ENCODE peak calls at places on chromosomes 6 and 20, in ten cellular contexts. D is uterus; C is CD8-positive, alpha-beta T cell; A is neural progenitor cell; U is GM23248; B is PC-9; V is Panc1; G is body of pancreas; E is upper lobe of right lung; M is cardiac muscle cell. K is an unnamed sample.

GRCh38 chr20:33281550-33282146 is 1.4 kb upstream of the BPIFB1 start:
- DNase-seq in D (no peak), C (no peak), A (no peak), U (no peak), B (no peak), V (no peak), G (no peak), E (no peak), M (no peak), K (no peak)

GRCh38 chr6:74073429-74073828 is 377.4 kb downstream of the CD109 start:
- DNase-seq in D (no peak), C (no peak), A (no peak), U (peak), B (no peak), V (no peak), G (no peak), E (no peak), M (no peak), K (no peak)

GRCh38 chr6:32790306-32790705 is 26.5 kb downstream of the HLA-DOB start:
- DNase-seq in D (no peak), C (no peak), A (no peak), U (peak), B (no peak), V (no peak), G (no peak), E (no peak), M (no peak), K (no peak)

GRCh38 chr20:1861347-1861987 is 33.7 kb upstream of the SIRPA start:
- DNase-seq in D (no peak), C (no peak), A (no peak), U (peak), B (no peak), V (no peak), G (no peak), E (no peak), M (no peak), K (no peak)

GRCh38 chr6:79632580-79632979 is 1.5 kb downstream of the SH3BGRL2 start:
- DNase-seq in D (no peak), C (no peak), A (no peak), U (no peak), B (no peak), V (no peak), G (no peak), E (no peak), M (no peak), K (no peak)

GRCh38 chr6:154165488-154165887 is 126.4 kb downstream of the OPRM1 start:
- DNase-seq in D (no peak), C (no peak), A (no peak), U (no peak), B (no peak), V (no peak), G (no peak), E (no peak), M (no peak), K (no peak)

GRCh38 chr6:161116554-161117328 is 125.2 kb downstream of the MAP3K4 start:
- DNase-seq in D (no peak), C (no peak), A (no peak), U (no peak), B (no peak), V (no peak), G (no peak), E (no peak), M (no peak), K (no peak)

GRCh38 chr6:93351222-93351621 is 68.1 kb downstream of the EPHA7 start:
- DNase-seq in D (no peak), C (no peak), A (no peak), U (no peak), B (no peak), V (no peak), G (no peak), E (no peak), M (no peak), K (no peak)

GRCh38 chr6:44682280-44682679 is 294.8 kb downstream of the CDC5L start:
- DNase-seq in D (no peak), C (no peak), A (no peak), U (no peak), B (no peak), V (no peak), G (no peak), E (no peak), M (no peak), K (no peak)

GRCh38 chr6:17966451-17966850 is 21.0 kb downstream of the KIF13A start:
- DNase-seq in D (no peak), C (no peak), A (no peak), U (no peak), B (no peak), V (no peak), G (no peak), E (no peak), M (no peak), K (no peak)

GRCh38 chr6:138044458-138044857 is 62.8 kb downstream of the PERP start:
- DNase-seq in D (no peak), C (no peak), A (no peak), U (no peak), B (no peak), V (no peak), G (no peak), E (no peak), M (no peak), K (no peak)

GRCh38 chr20:21712443-21713059 is 7.1 kb downstream of the PAX1 start:
- DNase-seq in D (no peak), C (no peak), A (peak), U (no peak), B (no peak), V (no peak), G (no peak), E (no peak), M (no peak), K (no peak)

GRCh38 chr6:109033655-109034054 is 61.0 kb downstream of the SESN1 start:
- DNase-seq in D (no peak), C (no peak), A (no peak), U (no peak), B (no peak), V (no peak), G (no peak), E (no peak), M (no peak), K (no peak)

GRCh38 chr6:165118736-165119135 is 190.7 kb downstream of the C6orf118 start:
- DNase-seq in D (no peak), C (no peak), A (no peak), U (peak), B (no peak), V (no peak), G (no peak), E (no peak), M (no peak), K (no peak)

GRCh38 chr6:93900142-93900541 is 480.8 kb upstream of the EPHA7 start:
- DNase-seq in D (no peak), C (no peak), A (no peak), U (no peak), B (no peak), V (no peak), G (no peak), E (no peak), M (no peak), K (no peak)

GRCh38 chr6:157276134-157276532 is 47.2 kb downstream of the TMEM242 start:
- DNase-seq in D (no peak), C (no peak), A (no peak), U (no peak), B (no peak), V (no peak), G (peak), E (no peak), M (no peak), K (no peak)

GRCh38 chr6:161919711-161920110 is 645.9 kb upstream of the AGPAT4 start:
- DNase-seq in D (no peak), C (no peak), A (no peak), U (peak), B (no peak), V (no peak), G (no peak), E (no peak), M (peak), K (no peak)

GRCh38 chr20:53381568-53382262 is 211.9 kb downstream of the ZNF217 start:
- DNase-seq in D (no peak), C (no peak), A (no peak), U (no peak), B (no peak), V (no peak), G (no peak), E (no peak), M (no peak), K (no peak)

GRCh38 chr6:119162134-119162761 is 83.8 kb upstream of the FAM184A start:
- DNase-seq in D (no peak), C (no peak), A (no peak), U (no peak), B (no peak), V (no peak), G (no peak), E (no peak), M (no peak), K (no peak)

GRCh38 chr20:39070484-39071231 is 108.5 kb downstream of the DHX35 start:
- DNase-seq in D (no peak), C (no peak), A (no peak), U (peak), B (no peak), V (no peak), G (no peak), E (no peak), M (no peak), K (no peak)

GRCh38 chr6:36195471-36196048 is 984 bp upstream of the BRPF3 start:
- DNase-seq in D (no peak), C (no peak), A (peak), U (peak), B (no peak), V (no peak), G (no peak), E (no peak), M (peak), K (no peak)

GRCh38 chr6:99745651-99746050 is 139.0 kb downstream of the PRDM13 start:
- DNase-seq in D (no peak), C (no peak), A (no peak), U (peak), B (no peak), V (no peak), G (no peak), E (no peak), M (no peak), K (no peak)

GRCh38 chr20:8803065-8803464 is 265.8 kb upstream of the PLCB4 start:
- DNase-seq in D (no peak), C (no peak), A (no peak), U (no peak), B (no peak), V (no peak), G (no peak), E (no peak), M (peak), K (no peak)

GRCh38 chr20:49595811-49596545 is 28.0 kb upstream of the PTGIS start:
- DNase-seq in D (peak), C (no peak), A (no peak), U (peak), B (peak), V (no peak), G (no peak), E (no peak), M (no peak), K (no peak)

GRCh38 chr6:168103036-168103830 is 24.2 kb upstream of the FRMD1 start:
- DNase-seq in D (no peak), C (no peak), A (no peak), U (no peak), B (no peak), V (no peak), G (no peak), E (peak), M (no peak), K (no peak)

GRCh38 chr6:81450180-81450579 is 302.3 kb downstream of the TENT5A start:
- DNase-seq in D (no peak), C (no peak), A (no peak), U (peak), B (no peak), V (no peak), G (peak), E (no peak), M (no peak), K (peak)

GRCh38 chr6:93424303-93425064 is 5.1 kb upstream of the EPHA7 start:
- DNase-seq in D (no peak), C (no peak), A (peak), U (peak), B (no peak), V (no peak), G (no peak), E (no peak), M (peak), K (no peak)

GRCh38 chr20:60123652-60124051 is 165.4 kb downstream of the CDH26 start:
- DNase-seq in D (no peak), C (no peak), A (no peak), U (no peak), B (no peak), V (no peak), G (no peak), E (no peak), M (no peak), K (no peak)

GRCh38 chr20:8642247-8642646 is 426.6 kb upstream of the PLCB4 start:
- DNase-seq in D (no peak), C (no peak), A (no peak), U (no peak), B (no peak), V (no peak), G (no peak), E (no peak), M (no peak), K (no peak)

GRCh38 chr20:57663681-57664451 is 43.6 kb upstream of the ZBP1 start:
- DNase-seq in D (peak), C (no peak), A (no peak), U (no peak), B (no peak), V (no peak), G (no peak), E (peak), M (no peak), K (no peak)
- H3K4me3 ChIP-seq in D (no peak), C (no peak), A (no peak), U (no peak), B (no peak), V (no peak), G (no peak), E (no peak), M (no peak), K (no peak)

GRCh38 chr6:87574237-87574636 is 15.6 kb downstream of the RARS2 start:
- DNase-seq in D (no peak), C (no peak), A (no peak), U (no peak), B (no peak), V (no peak), G (no peak), E (no peak), M (no peak), K (no peak)

GRCh38 chr6:87572860-87573259 is 16.9 kb downstream of the RARS2 start:
- DNase-seq in D (no peak), C (no peak), A (no peak), U (no peak), B (no peak), V (no peak), G (no peak), E (no peak), M (no peak), K (no peak)

GRCh38 chr6:87575423-87575822 is 14.4 kb downstream of the RARS2 start:
- DNase-seq in D (no peak), C (no peak), A (no peak), U (no peak), B (no peak), V (no peak), G (no peak), E (no peak), M (no peak), K (no peak)

GRCh38 chr6:87573307-87574024 is 16.3 kb downstream of the RARS2 start:
- DNase-seq in D (no peak), C (no peak), A (no peak), U (no peak), B (no peak), V (no peak), G (no peak), E (no peak), M (no peak), K (no peak)

DNA sequence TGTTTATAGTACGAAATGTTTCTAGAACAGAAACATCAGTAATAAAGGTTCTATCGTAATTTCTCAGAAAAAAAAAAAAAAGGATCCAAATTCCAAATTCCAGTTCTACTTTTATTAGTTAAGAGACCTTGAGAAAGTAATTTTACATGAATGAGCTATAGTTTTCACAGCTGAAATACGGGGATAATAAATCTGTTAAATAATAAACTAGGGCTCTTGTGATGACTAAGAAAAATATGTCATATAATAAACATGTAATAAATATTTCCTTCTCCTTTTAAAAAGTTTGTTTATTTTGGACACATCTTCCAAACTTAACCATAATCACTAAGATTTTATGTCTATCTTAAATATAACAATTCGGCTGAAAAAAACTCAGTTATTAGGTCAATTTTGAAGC is 17.8 kb downstream of the RARS2 start:
- DNase-seq in D (no peak), C (no peak), A (no peak), U (no peak), B (no peak), V (no peak), G (no peak), E (no peak), M (no peak), K (no peak)
- H3K27ac ChIP-seq in D (peak), C (no peak), A (no peak), U (no peak), B (no peak), V (no peak), G (no peak), E (no peak), M (no peak), K (no peak)

GRCh38 chr6:75204959-75205775 is 686 bp downstream of the COL12A1 start:
- DNase-seq in D (peak), C (no peak), A (peak), U (peak), B (peak), V (no peak), G (peak), E (peak), M (peak), K (peak)
- H3K4me3 ChIP-seq in D (peak), C (peak), A (peak), U (peak), B (peak), V (peak), G (peak), E (peak), M (peak), K (peak)

DNA sequence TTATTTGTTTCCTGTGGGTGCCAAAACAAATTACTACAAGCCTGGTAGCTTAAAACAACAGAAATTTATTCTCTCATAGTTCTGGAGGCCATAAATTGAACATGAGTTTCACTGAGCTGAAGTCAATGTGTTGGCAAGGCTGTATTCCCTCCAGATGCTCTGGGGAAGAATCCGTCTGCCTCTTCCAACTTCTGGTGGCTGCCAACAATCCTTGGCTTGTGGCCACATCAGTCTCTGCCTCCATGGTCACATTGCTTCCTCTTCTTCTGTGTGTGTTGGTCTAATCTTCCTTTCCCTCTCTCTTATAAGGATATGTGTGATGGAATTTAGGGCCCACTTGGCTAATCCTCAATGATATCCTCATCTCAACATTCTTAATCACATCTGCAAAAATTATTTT is 92.8 kb upstream of the EPB41L1 start:
- DNase-seq in D (no peak), C (no peak), A (no peak), U (peak), B (no peak), V (no peak), G (no peak), E (no peak), M (no peak), K (no peak)
- H3K27ac ChIP-seq in D (no peak), C (no peak), A (no peak), U (no peak), B (no peak), V (no peak), G (no peak), E (no peak), M (no peak), K (no peak)

K was measured in AG04450.